ENCODE peak calls at places on chromosomes 7 and 10, in ten cellular contexts. I, L, W, K, Y, S, C, R, X and D are unnamed samples.
A peak's percentile ranks its signal among the peaks of the same experiment; 100 is the strongest.

GRCh38 chr10:37236093-37236492 is 110.7 kb downstream of the ANKRD30A start:
- DNase-seq in I (no peak), L (no peak), W (no peak), K (no peak), Y (no peak), S (no peak), C (no peak), R (no peak), X (no peak), D (no peak)

GRCh38 chr7:31957090-31957720 is 113.0 kb downstream of the PDE1C start:
- DNase-seq in I (peak; percentile 56), L (no peak), W (no peak), K (peak; percentile 77), Y (no peak), S (peak; percentile 66), C (no peak), R (no peak), X (no peak), D (no peak)

GRCh38 chr7:134737561-134738353 is 41.7 kb upstream of the CALD1 start:
- DNase-seq in I (peak; percentile 83), L (no peak), W (no peak), K (no peak), Y (peak; percentile 89), S (peak; percentile 98), C (no peak), R (no peak), X (no peak), D (no peak)

GRCh38 chr7:54817125-54817524 is 58.1 kb upstream of the SEC61G start:
- DNase-seq in I (no peak), L (no peak), W (no peak), K (no peak), Y (no peak), S (no peak), C (no peak), R (no peak), X (no peak), D (no peak)

GRCh38 chr7:135197906-135198655 is 13.2 kb downstream of the WDR91 start:
- DNase-seq in I (peak; percentile 49), L (no peak), W (no peak), K (no peak), Y (no peak), S (peak; percentile 72), C (no peak), R (no peak), X (no peak), D (no peak)

GRCh38 chr10:114815751-114816150 is 5.8 kb upstream of the FHIP2A start:
- DNase-seq in I (peak; percentile 23), L (no peak), W (no peak), K (no peak), Y (no peak), S (no peak), C (no peak), R (no peak), X (no peak), D (no peak)

GRCh38 chr10:92544296-92544695 is 29.6 kb downstream of the IDE start:
- DNase-seq in I (peak; percentile 48), L (no peak), W (peak; percentile 14), K (no peak), Y (peak; percentile 75), S (peak; percentile 71), C (no peak), R (no peak), X (no peak), D (no peak)

GRCh38 chr7:43294080-43294630 is 181.7 kb downstream of the HECW1 start:
- DNase-seq in I (peak; percentile 78), L (no peak), W (peak; percentile 31), K (peak; percentile 42), Y (peak; percentile 86), S (peak; percentile 87), C (no peak), R (no peak), X (no peak), D (no peak)

GRCh38 chr10:44963772-44964633 is 4.4 kb downstream of the RASSF4 start:
- DNase-seq in I (no peak), L (peak; percentile 66), W (peak; percentile 82), K (no peak), Y (no peak), S (peak; percentile 34), C (peak; percentile 85), R (peak; percentile 59), X (peak; percentile 67), D (peak; percentile 96)

GRCh38 chr10:60549686-60550085 is 160.0 kb upstream of the ANK3 start:
- DNase-seq in I (no peak), L (no peak), W (no peak), K (peak; percentile 48), Y (peak; percentile 38), S (no peak), C (no peak), R (no peak), X (no peak), D (no peak)

GRCh38 chr7:30162622-30163124 is 27.9 kb downstream of the MTURN start:
- DNase-seq in I (peak; percentile 59), L (no peak), W (peak; percentile 39), K (peak; percentile 15), Y (peak; percentile 79), S (peak; percentile 77), C (no peak), R (no peak), X (no peak), D (no peak)

DNA sequence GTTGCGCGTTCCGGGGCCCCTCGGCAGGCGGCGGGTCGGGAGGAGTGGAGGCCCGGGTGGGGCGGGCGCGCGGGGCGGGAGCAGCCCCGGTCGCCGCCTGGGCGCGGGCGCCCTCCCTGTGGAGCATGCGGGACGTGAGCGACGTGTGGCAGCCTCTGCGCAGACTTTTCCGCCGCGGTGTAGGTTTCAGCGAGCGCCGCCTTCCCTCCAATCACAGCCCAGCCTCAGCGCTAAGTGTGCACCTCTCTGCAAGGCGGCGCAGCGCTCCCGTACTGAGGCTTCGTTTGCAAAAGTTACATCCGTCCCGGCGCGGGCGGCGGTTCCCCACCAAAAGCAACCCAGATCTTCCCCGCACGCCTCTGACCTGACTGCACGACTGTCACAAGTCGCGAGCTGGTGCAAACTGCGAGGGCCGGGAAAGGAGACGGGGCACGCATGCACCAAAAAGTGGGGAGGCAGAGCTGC is 1.2 kb upstream of the PFKFB3 start:
- DNase-seq in I (peak; percentile 70), L (peak; percentile 62), W (peak; percentile 59), K (peak; percentile 73), Y (peak; percentile 74), S (peak; percentile 62), C (peak; percentile 86), R (peak; percentile 82), X (peak; percentile 79), D (peak; percentile 88)
- H3K27ac ChIP-seq in I (peak overlapping the region; percentile 58), L (peak overlapping the region; percentile 88), W (no peak overlapping the region), K (peak overlapping the region; percentile 85), Y (no peak overlapping the region), S (no peak overlapping the region), C (peak overlapping the region; percentile 94), R (peak overlapping the region; percentile 36), X (peak overlapping the region; percentile 97), D (no peak overlapping the region)

DNA sequence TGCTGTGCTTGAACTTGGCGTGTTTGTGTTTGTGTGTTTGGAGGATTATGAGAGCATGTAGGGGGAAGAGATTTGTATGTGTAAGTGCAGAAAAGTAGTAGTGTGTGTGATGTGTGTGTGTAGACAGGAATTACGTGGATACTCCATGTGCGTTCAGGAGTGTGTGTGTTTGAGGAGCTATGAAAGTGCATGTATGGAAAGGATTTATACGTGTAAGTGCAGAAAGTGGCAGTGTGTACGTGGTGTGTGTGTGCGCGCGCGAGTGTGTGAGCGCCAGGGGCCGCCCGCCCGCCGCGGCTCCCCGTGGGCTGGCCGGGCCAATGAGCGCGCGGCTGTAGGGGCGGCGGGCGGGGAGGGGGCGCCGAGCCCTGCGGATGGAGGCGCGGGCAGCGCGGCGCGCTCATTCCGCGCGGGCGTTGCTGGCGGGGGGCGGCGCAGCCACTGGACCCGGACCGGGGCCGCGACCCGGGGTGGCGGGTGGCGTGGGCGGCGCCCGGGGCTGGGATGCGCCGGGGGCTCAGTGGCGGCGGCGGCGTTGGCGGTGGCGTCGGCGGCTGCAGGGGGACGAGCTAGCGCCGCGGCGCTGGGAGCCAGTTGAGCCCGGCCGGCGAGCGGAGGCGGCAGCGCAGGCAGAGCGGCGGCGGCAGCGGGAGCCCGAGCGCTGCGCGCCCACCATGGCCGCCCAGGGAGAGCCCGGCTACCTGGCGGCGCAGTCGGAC is at the start of gene BICC1:
- DNase-seq in I (peak; percentile 38), L (peak; percentile 50), W (no peak), K (peak; percentile 55), Y (peak; percentile 46), S (peak; percentile 69), C (no peak), R (peak; percentile 47), X (peak; percentile 50), D (peak; percentile 85)
- TF ChIP-seq CTCF in I (no peak), L (no peak), W (no peak), K (peak; percentile 29), Y (no peak), S (no peak), C (no peak), R (no peak), X (no peak), D (peak; percentile 22)

GRCh38 chr10:70885485-70885884 is 2.9 kb downstream of the PCBD1 start:
- DNase-seq in I (no peak), L (no peak), W (no peak), K (no peak), Y (no peak), S (peak; percentile 14), C (no peak), R (no peak), X (no peak), D (no peak)

GRCh38 chr10:70885931-70886903 is 2.1 kb downstream of the PCBD1 start:
- DNase-seq in I (no peak), L (no peak), W (no peak), K (no peak), Y (no peak), S (no peak), C (no peak), R (no peak), X (no peak), D (no peak)

GRCh38 chr10:70886921-70887665 is 1.3 kb downstream of the PCBD1 start:
- DNase-seq in I (no peak), L (no peak), W (no peak), K (no peak), Y (no peak), S (no peak), C (no peak), R (no peak), X (no peak), D (no peak)

GRCh38 chr10:70889291-70889690 is 926 bp upstream of the PCBD1 start:
- DNase-seq in I (no peak), L (no peak), W (no peak), K (no peak), Y (no peak), S (no peak), C (no peak), R (no peak), X (no peak), D (no peak)

GRCh38 chr10:70887804-70888800 is at the start of gene PCBD1:
- DNase-seq in I (peak; percentile 36), L (peak; percentile 72), W (peak; percentile 82), K (peak; percentile 81), Y (peak; percentile 44), S (peak; percentile 75), C (peak; percentile 85), R (peak; percentile 90), X (peak; percentile 90), D (peak; percentile 93)
- H3K4me1 ChIP-seq in I (peaks cover 2% of the 10 kb centered on the region), L (peaks cover 5% of the 10 kb centered on the region), W (peaks cover 17% of the 10 kb centered on the region), K (peaks cover 20% of the 10 kb centered on the region), Y (peaks cover 7% of the 10 kb centered on the region), S (peaks cover 5% of the 10 kb centered on the region), C (peaks cover 35% of the 10 kb centered on the region), R (peaks cover 8% of the 10 kb centered on the region), X (no peaks in the 10 kb centered on the region), D (peaks cover 18% of the 10 kb centered on the region)

DNA sequence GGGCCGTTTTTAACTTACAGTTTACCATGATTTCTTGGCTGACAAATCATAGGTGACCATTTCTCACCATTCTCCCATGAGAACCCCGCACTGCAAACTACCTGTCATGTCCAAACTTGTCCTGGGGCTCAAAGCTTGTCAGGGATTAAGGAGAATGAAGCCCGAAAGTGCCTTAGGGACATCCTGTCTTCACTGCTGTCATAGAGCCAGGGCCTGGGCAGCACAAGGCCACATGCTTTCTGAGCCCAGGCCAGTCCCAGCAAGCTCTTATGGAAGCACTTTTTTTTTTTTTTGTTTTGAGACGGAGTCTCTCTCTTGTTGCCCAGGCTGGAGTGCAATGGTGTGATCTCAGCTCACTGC is 33.9 kb downstream of the CCM2 start:
- DNase-seq in I (no peak), L (no peak), W (no peak), K (no peak), Y (peak; percentile 96), S (no peak), C (no peak), R (no peak), X (no peak), D (peak; percentile 29)
- H3K27ac ChIP-seq in I (no peak overlapping the region), L (no peak overlapping the region), W (no peak overlapping the region), K (peak overlapping the region; percentile 16), Y (peak overlapping the region; percentile 65), S (peak overlapping the region; percentile 5), C (no peak overlapping the region), R (no peak overlapping the region), X (no peak overlapping the region), D (no peak overlapping the region)